ENCODE peak calls at places on chromosome 12, in nine cellular contexts. One of them, this sample, is unnamed.

GRCh38 chr12:84772281-84772680 is 140.3 kb downstream of the SLC6A15 start:
- DNase-seq in ovary: no peak
- DNase-seq in sigmoid colon: no peak
- DNase-seq in GM12878: no peak
- DNase-seq in tibial nerve: no peak
- DNase-seq in stomach: no peak
- DNase-seq in K562: no peak
- DNase-seq in A549: no peak
- DNase-seq in HepG2: no peak
- DNase-seq in this sample: no peak

GRCh38 chr12:132589856-132590255 is 20.5 kb downstream of the LRCOL1 start:
- DNase-seq in HepG2: no peak
- DNase-seq in ovary: no peak
- DNase-seq in stomach: no peak
- DNase-seq in K562: no peak
- DNase-seq in GM12878: no peak
- DNase-seq in sigmoid colon: no peak
- DNase-seq in tibial nerve: no peak
- DNase-seq in A549: no peak
- DNase-seq in this sample: no peak

GRCh38 chr12:14313379-14313778 is 52.1 kb upstream of the ATF7IP start:
- DNase-seq in stomach: no peak
- DNase-seq in HepG2: no peak
- DNase-seq in sigmoid colon: no peak
- DNase-seq in A549: no peak
- DNase-seq in K562: no peak
- DNase-seq in GM12878: no peak
- DNase-seq in ovary: no peak
- DNase-seq in tibial nerve: no peak
- DNase-seq in this sample: no peak

GRCh38 chr12:82242729-82243128 is 115.5 kb downstream of the CCDC59 start:
- DNase-seq in stomach: no peak
- DNase-seq in GM12878: no peak
- DNase-seq in tibial nerve: no peak
- DNase-seq in A549: no peak
- DNase-seq in ovary: no peak
- DNase-seq in sigmoid colon: no peak
- DNase-seq in K562: no peak
- DNase-seq in HepG2: no peak
- DNase-seq in this sample: no peak

GRCh38 chr12:22648668-22649067 is 23.7 kb downstream of the ETNK1 start:
- DNase-seq in ovary: no peak
- DNase-seq in GM12878: no peak
- DNase-seq in HepG2: no peak
- DNase-seq in stomach: no peak
- DNase-seq in A549: no peak
- DNase-seq in tibial nerve: no peak
- DNase-seq in sigmoid colon: no peak
- DNase-seq in K562: no peak
- DNase-seq in this sample: no peak

GRCh38 chr12:12384601-12385321 is 27.9 kb downstream of the BORCS5 start:
- DNase-seq in HepG2: peak
- DNase-seq in GM12878: no peak
- DNase-seq in A549: no peak
- DNase-seq in tibial nerve: no peak
- DNase-seq in stomach: no peak
- DNase-seq in ovary: no peak
- DNase-seq in sigmoid colon: no peak
- DNase-seq in K562: peak
- DNase-seq in this sample: no peak

GRCh38 chr12:86230516-86231146 is 25.6 kb downstream of the MGAT4C start:
- DNase-seq in K562: no peak
- DNase-seq in HepG2: no peak
- DNase-seq in ovary: no peak
- DNase-seq in A549: peak
- DNase-seq in stomach: no peak
- DNase-seq in tibial nerve: no peak
- DNase-seq in GM12878: no peak
- DNase-seq in sigmoid colon: no peak
- DNase-seq in this sample: no peak

GRCh38 chr12:31589896-31590729 is 823 bp downstream of the DENND5B start:
- DNase-seq in ovary: peak
- DNase-seq in tibial nerve: peak
- DNase-seq in K562: peak
- DNase-seq in A549: peak
- DNase-seq in stomach: peak
- DNase-seq in GM12878: no peak
- DNase-seq in sigmoid colon: peak
- DNase-seq in HepG2: peak
- DNase-seq in this sample: no peak

GRCh38 chr12:51439330-51439729 is 14.7 kb downstream of the SLC4A8 start:
- DNase-seq in GM12878: no peak
- DNase-seq in ovary: no peak
- DNase-seq in sigmoid colon: no peak
- DNase-seq in A549: no peak
- DNase-seq in HepG2: no peak
- DNase-seq in K562: no peak
- DNase-seq in stomach: no peak
- DNase-seq in tibial nerve: no peak
- DNase-seq in this sample: no peak

DNA sequence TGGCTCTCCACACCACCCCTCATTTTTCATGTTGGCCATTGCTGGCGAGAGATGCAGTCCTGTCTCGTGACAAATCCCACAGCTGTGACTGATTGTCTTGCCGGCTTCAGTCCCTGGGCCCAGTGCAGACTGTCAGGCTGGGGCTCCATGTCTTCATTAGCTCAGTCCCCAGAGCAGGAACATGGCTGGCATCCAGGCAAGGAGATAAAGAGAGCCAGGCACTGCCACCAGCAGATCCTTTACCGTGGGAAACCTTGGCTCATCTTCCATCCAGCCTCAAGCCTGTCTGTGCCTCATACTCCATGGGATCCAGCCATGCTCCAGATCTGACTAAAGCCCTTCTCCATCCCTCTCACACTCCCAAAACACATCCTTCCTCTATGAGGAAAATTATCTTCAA is 284.7 kb upstream of the FKBP4 start:
- DNase-seq in HepG2: no peak
- DNase-seq in ovary: no peak
- DNase-seq in K562: no peak
- DNase-seq in tibial nerve: no peak
- DNase-seq in GM12878: no peak
- DNase-seq in A549: no peak
- DNase-seq in sigmoid colon: no peak
- DNase-seq in stomach: no peak
- DNase-seq in this sample: no peak
- TF ChIP-seq EP300 in HepG2: no peak
- TF ChIP-seq EP300 in ovary: no peak
- TF ChIP-seq EP300 in K562: no peak
- TF ChIP-seq EP300 in tibial nerve: no peak
- TF ChIP-seq EP300 in GM12878: no peak
- TF ChIP-seq EP300 in A549: no peak
- TF ChIP-seq EP300 in sigmoid colon: no peak
- TF ChIP-seq EP300 in stomach: no peak
- TF ChIP-seq EP300 in this sample: no peak

GRCh38 chr12:115101518-115101917 is 417.5 kb upstream of the TBX3 start:
- DNase-seq in GM12878: no peak
- DNase-seq in stomach: no peak
- DNase-seq in sigmoid colon: no peak
- DNase-seq in A549: no peak
- DNase-seq in tibial nerve: no peak
- DNase-seq in HepG2: no peak
- DNase-seq in ovary: no peak
- DNase-seq in K562: no peak
- DNase-seq in this sample: no peak

GRCh38 chr12:115109863-115110262 is 425.9 kb upstream of the TBX3 start:
- DNase-seq in K562: no peak
- DNase-seq in GM12878: no peak
- DNase-seq in HepG2: no peak
- DNase-seq in tibial nerve: no peak
- DNase-seq in ovary: no peak
- DNase-seq in A549: no peak
- DNase-seq in stomach: no peak
- DNase-seq in sigmoid colon: no peak
- DNase-seq in this sample: no peak

GRCh38 chr12:115108129-115109100 is 424.4 kb upstream of the TBX3 start:
- DNase-seq in GM12878: no peak
- DNase-seq in sigmoid colon: no peak
- DNase-seq in ovary: no peak
- DNase-seq in K562: no peak
- DNase-seq in A549: no peak
- DNase-seq in tibial nerve: no peak
- DNase-seq in stomach: no peak
- DNase-seq in HepG2: no peak
- DNase-seq in this sample: no peak

GRCh38 chr12:115102450-115102849 is 418.5 kb upstream of the TBX3 start:
- DNase-seq in GM12878: no peak
- DNase-seq in K562: peak
- DNase-seq in sigmoid colon: no peak
- DNase-seq in ovary: no peak
- DNase-seq in tibial nerve: no peak
- DNase-seq in HepG2: no peak
- DNase-seq in stomach: no peak
- DNase-seq in A549: no peak
- DNase-seq in this sample: no peak

DNA sequence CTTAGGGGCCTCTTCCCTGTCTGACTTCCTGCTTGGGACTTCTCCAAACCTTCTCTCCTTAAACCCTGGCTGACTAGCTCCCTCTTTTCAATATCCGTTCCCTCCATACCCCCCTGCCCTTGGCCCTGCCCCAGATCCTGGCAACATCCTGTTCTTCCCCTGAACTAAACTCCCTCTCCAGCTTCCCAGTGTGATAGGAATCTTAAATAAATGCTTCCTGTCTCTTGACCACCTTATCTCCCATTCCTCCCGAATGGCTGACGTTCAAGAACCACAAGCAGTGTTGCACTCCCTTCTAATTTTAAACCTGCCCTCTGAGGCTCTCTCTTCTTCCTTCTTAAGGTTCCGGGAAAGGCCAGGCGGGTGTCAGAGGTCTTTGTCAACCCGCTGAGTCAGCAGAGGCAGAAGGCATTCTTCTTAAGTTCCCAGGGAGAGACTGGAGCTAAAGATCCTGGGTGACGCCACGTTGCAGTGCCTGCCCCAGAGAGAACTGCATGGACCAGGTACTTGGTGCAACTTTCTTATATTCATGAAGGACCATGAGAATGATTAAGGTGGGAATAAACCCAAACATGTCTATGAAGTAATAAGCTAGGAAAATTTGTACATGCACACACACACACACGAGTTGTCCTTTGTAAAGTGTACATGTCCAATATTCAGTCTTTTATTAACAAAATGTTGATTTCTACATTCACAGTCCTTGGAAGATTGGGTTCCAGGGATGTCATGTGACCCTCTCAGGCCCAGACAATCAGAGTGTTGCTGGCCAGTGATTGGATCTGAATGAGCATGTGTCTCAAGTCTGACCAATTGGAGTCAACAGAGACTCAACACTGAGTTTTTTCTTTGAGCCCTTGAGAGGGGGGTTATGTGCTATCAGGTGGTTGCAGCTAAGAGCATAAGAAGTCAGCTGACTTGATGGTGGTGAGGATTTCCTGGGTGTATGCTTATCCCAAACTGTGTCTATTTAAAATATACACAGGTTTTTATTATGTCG is 420.2 kb upstream of the TBX3 start:
- DNase-seq in stomach: no peak
- DNase-seq in A549: peak
- DNase-seq in ovary: peak
- DNase-seq in HepG2: no peak
- DNase-seq in GM12878: no peak
- DNase-seq in K562: no peak
- DNase-seq in sigmoid colon: no peak
- DNase-seq in tibial nerve: no peak
- DNase-seq in this sample: no peak
- TF ChIP-seq EP300 in stomach: no peak
- TF ChIP-seq EP300 in A549: no peak
- TF ChIP-seq EP300 in ovary: no peak
- TF ChIP-seq EP300 in HepG2: no peak
- TF ChIP-seq EP300 in GM12878: no peak
- TF ChIP-seq EP300 in K562: peak
- TF ChIP-seq EP300 in sigmoid colon: no peak
- TF ChIP-seq EP300 in tibial nerve: no peak
- TF ChIP-seq EP300 in this sample: no peak

GRCh38 chr12:80154261-80154660 is 54.9 kb downstream of the OTOGL start:
- DNase-seq in tibial nerve: no peak
- DNase-seq in A549: peak
- DNase-seq in sigmoid colon: no peak
- DNase-seq in GM12878: no peak
- DNase-seq in K562: no peak
- DNase-seq in stomach: no peak
- DNase-seq in HepG2: no peak
- DNase-seq in ovary: no peak
- DNase-seq in this sample: no peak
- TF ChIP-seq EP300 in tibial nerve: no peak
- TF ChIP-seq EP300 in A549: no peak
- TF ChIP-seq EP300 in sigmoid colon: no peak
- TF ChIP-seq EP300 in GM12878: no peak
- TF ChIP-seq EP300 in K562: no peak
- TF ChIP-seq EP300 in stomach: no peak
- TF ChIP-seq EP300 in HepG2: no peak
- TF ChIP-seq EP300 in ovary: no peak
- TF ChIP-seq EP300 in this sample: no peak

GRCh38 chr12:78645956-78646355 is 218.6 kb upstream of the SYT1 start:
- DNase-seq in A549: no peak
- DNase-seq in sigmoid colon: no peak
- DNase-seq in K562: no peak
- DNase-seq in HepG2: peak
- DNase-seq in tibial nerve: no peak
- DNase-seq in GM12878: no peak
- DNase-seq in ovary: no peak
- DNase-seq in stomach: no peak
- DNase-seq in this sample: no peak

GRCh38 chr12:78636253-78636855 is 228.2 kb upstream of the SYT1 start:
- DNase-seq in stomach: no peak
- DNase-seq in K562: no peak
- DNase-seq in ovary: no peak
- DNase-seq in GM12878: no peak
- DNase-seq in tibial nerve: no peak
- DNase-seq in sigmoid colon: no peak
- DNase-seq in A549: no peak
- DNase-seq in HepG2: no peak
- DNase-seq in this sample: no peak

DNA sequence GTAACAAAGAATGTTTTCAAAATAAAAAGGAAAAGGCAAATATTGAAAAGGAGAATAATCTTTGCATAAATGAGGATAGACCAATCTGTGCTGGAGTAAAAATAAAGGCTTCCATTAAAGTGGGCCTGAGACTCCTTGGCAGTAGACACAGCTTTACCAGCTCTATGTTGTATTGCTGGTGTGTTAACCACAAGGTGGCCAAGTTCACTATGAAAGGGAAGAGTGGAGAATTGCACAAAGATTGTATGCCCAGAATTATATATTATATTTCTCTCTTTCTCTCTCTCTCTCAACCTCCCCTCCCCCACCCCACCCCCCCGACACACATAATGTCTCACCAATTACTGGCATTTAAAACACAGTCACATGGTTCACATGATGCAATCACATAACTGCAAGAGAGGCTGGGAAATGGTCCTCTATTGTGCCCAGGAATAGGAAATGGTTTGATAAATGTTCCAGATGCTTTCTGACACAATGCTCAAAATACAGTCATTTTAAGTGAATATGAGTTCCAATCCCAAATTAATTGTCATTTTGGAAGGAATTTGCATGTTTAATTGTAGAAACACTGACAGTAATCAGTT is 222.6 kb upstream of the SYT1 start:
- DNase-seq in K562: no peak
- DNase-seq in stomach: no peak
- DNase-seq in A549: peak
- DNase-seq in GM12878: no peak
- DNase-seq in sigmoid colon: no peak
- DNase-seq in ovary: no peak
- DNase-seq in tibial nerve: no peak
- DNase-seq in HepG2: no peak
- DNase-seq in this sample: no peak
- TF ChIP-seq EP300 in K562: no peak
- TF ChIP-seq EP300 in stomach: no peak
- TF ChIP-seq EP300 in A549: no peak
- TF ChIP-seq EP300 in GM12878: no peak
- TF ChIP-seq EP300 in sigmoid colon: no peak
- TF ChIP-seq EP300 in ovary: no peak
- TF ChIP-seq EP300 in tibial nerve: no peak
- TF ChIP-seq EP300 in HepG2: no peak
- TF ChIP-seq EP300 in this sample: no peak